ENCODE peak calls at places on chromosomes 5 and 9, in four cellular contexts. W, F, M and V are unnamed samples.
A peak's percentile ranks its signal among the peaks of the same experiment; 100 is the strongest.

GRCh38 chr5:127824126-127824525 is 120.9 kb downstream of the CCDC192 start:
- DNase-seq in F (no peak), M (no peak), W (no peak), V (no peak)

GRCh38 chr9:36486454-36486932 is 86.2 kb upstream of the MELK start:
- DNase-seq in F (peak; percentile 46), M (peak; percentile 24), W (no peak), V (peak; percentile 38)

GRCh38 chr5:169670769-169671525 is 33.9 kb downstream of the DOCK2 start:
- DNase-seq in M (no peak), F (no peak), W (no peak), V (no peak)

GRCh38 chr5:152689275-152689711 is 284.2 kb upstream of the NMUR2 start:
- DNase-seq in W (no peak), F (no peak), M (no peak), V (peak; percentile 1)

GRCh38 chr5:169631360-169631759 is 5.7 kb upstream of the DOCK2 start:
- DNase-seq in F (no peak), M (no peak), W (no peak), V (no peak)

GRCh38 chr5:142235050-142235797 is 89.6 kb downstream of the SPRY4 start:
- DNase-seq in F (peak; percentile 65), M (no peak), W (peak; percentile 64), V (no peak)

GRCh38 chr9:22030101-22030598 is 21.0 kb upstream of the CDKN2B start:
- DNase-seq in F (peak; percentile 83), M (no peak), W (no peak), V (no peak)

GRCh38 chr5:165617491-165617890 is 2112.1 kb downstream of the MAT2B start:
- DNase-seq in M (no peak), F (no peak), W (no peak), V (no peak)

GRCh38 chr9:90969021-90969675 is 167.5 kb downstream of the SYK start:
- DNase-seq in W (no peak), M (no peak), F (no peak), V (no peak)

GRCh38 chr9:129030191-129030590 is 2.1 kb upstream of the SH3GLB2 start:
- DNase-seq in W (no peak), F (no peak), M (no peak), V (no peak)

GRCh38 chr5:124908603-124909451 is 162.4 kb upstream of the ZNF608 start:
- DNase-seq in W (no peak), M (no peak), F (peak; percentile 77), V (no peak)

GRCh38 chr5:132776077-132776931 is 735 bp downstream of the SEPTIN8 start:
- DNase-seq in M (no peak), F (peak; percentile 37), W (no peak), V (peak; percentile 49)

GRCh38 chr5:112228672-112229071 is 190.4 kb downstream of the EPB41L4A start:
- DNase-seq in M (peak; percentile 47), W (peak; percentile 77), F (peak; percentile 69), V (peak; percentile 88)

GRCh38 chr9:36037580-36038169 is 962 bp downstream of the RECK start:
- DNase-seq in F (peak; percentile 65), M (no peak), W (no peak), V (no peak)

GRCh38 chr9:70494221-70494620 is 79.8 kb upstream of the KLF9 start:
- DNase-seq in W (no peak), M (no peak), F (no peak), V (no peak)

GRCh38 chr5:83919071-83920041 is 198.7 kb upstream of the HAPLN1 start:
- DNase-seq in M (no peak), W (no peak), F (peak; percentile 89), V (no peak)

GRCh38 chr5:111127453-111128195 is 35.5 kb downstream of the WDR36 start:
- DNase-seq in M (no peak), W (no peak), F (peak; percentile 67), V (no peak)

GRCh38 chr5:96062836-96063235 is 101.2 kb upstream of the ELL2 start:
- DNase-seq in F (no peak), M (no peak), W (no peak), V (no peak)

GRCh38 chr9:132199056-132199455 is 37.2 kb downstream of the NTNG2 start:
- DNase-seq in M (no peak), F (no peak), W (no peak), V (no peak)

GRCh38 chr9:132197856-132198550 is 36.1 kb downstream of the NTNG2 start:
- DNase-seq in F (no peak), W (no peak), M (no peak), V (no peak)

GRCh38 chr9:132200706-132201105 is 38.8 kb downstream of the NTNG2 start:
- DNase-seq in F (no peak), W (no peak), M (no peak), V (no peak)

GRCh38 chr9:132201780-132202703 is 40.2 kb downstream of the NTNG2 start:
- DNase-seq in M (no peak), F (no peak), W (no peak), V (no peak)

DNA sequence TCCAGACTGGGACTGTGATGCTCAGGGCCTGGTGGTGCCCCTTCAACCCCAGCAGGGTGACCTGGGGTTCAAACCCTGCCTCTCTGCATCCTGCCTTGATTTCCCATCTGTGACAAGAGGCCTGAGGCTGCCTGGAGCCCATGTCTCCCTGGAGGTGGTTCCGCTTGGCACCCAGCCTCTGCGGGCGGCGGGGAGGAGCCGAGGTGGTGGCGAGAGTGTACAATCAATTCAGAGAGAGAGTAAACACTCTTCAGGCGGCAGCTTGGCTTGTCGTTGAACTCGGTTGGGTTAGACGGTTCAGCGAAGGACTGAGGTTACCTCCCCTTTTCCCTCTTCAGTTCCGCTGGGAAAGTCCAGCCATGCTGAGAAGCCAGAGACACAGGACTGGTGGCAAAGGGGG is 39.3 kb downstream of the NTNG2 start:
- DNase-seq in M (no peak), W (no peak), F (no peak), V (no peak)
- H3K27me3 ChIP-seq in M (no peaks in the 10 kb centered on the region), W (peaks cover 29% of the 10 kb centered on the region), F (peaks cover 2% of the 10 kb centered on the region), V (no peaks in the 10 kb centered on the region)

DNA sequence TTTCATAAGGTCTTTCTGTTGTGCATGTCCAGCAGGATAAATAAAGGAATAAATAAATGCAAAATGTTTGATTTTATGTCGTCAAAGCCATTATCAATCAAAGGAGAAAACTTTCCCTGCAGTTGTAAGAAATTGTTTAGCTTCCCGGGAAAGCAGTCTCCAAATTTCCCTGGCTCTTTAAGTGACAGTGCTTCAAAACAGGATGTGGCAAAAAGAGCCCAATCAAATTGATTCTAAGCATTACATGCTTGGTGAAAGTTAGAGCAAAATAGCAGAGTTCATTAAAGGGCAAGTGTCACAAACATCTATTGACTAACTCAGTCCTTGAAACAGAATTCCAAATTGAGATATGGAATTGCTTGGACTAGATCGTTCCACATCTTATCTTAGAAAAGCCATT is 704.1 kb downstream of the PRELID2 start:
- DNase-seq in W (no peak), F (no peak), M (no peak), V (no peak)
- H3K4me3 ChIP-seq in W (no peak overlapping the region), F (no peak overlapping the region), M (no peak overlapping the region), V (no peak overlapping the region)

GRCh38 chr5:40681351-40682311 is 1.9 kb downstream of the PTGER4 start:
- DNase-seq in W (no peak), F (peak; percentile 60), M (peak; percentile 34), V (no peak)
- TF ChIP-seq POLR2A in W (no peak), F (no peak), M (no peak), V (no peak)

DNA sequence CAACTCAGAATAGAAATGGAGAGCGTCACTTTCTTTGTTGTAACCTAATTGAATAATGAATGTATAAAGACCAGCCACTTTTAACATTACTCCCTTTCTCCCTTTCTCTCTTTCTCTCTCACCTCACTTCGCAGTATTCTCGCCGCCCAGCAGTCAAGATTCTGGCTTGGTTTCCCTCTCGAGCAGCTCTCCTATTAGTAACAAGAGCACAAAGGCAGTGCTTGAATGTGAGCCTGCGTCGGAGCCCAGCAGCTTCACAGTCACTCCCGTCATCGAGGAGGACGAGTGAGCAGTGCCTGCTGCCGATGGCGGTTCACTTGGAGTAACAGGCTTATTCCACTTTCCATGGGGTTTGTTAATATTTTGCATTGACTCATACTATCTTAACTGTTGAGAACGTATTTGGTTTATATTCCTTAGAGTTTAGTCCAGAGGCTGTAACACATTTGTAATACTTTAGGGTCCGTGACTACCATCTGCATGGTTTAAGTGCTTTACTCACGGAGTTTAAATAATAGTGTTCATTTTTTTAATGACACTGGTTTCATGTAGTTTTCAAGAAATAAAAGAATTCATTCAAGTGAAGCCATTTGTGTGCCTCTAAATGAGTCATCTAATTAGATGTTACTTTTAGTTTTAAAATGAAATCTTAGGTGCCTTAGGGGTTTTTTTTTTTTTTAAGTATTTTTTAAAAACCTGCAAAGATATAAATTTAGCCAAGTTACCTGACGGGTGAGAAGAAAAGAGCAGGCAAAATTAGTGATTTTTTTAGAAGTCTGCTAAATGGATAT is 8.4 kb upstream of the DMRT3 start:
- DNase-seq in M (no peak), F (no peak), W (no peak), V (no peak)
- H3K27me3 ChIP-seq in M (no peaks in the 10 kb centered on the region), F (peaks cover 58% of the 10 kb centered on the region), W (peaks cover 84% of the 10 kb centered on the region), V (peaks cover 87% of the 10 kb centered on the region)